ENCODE peak calls at places on chromosome 1, in four cellular contexts. O is tibial nerve, C is left lung, X is mammary epithelial cell. L is an unnamed sample. For H3K4me1, the result is how much of the 10 kb centered on the place peaks cover.

GRCh38 chr1:46175243-46175642 is 356 bp downstream of the TSPAN1 start:
- DNase-seq in X (no peak), C (no peak), O (no peak), L (no peak)

GRCh38 chr1:185238447-185238846 is 78.6 kb downstream of the IVNS1ABP start:
- DNase-seq in X (no peak), C (no peak), O (no peak), L (no peak)

GRCh38 chr1:22404486-22404885 is 47.2 kb upstream of the ZBTB40 start:
- DNase-seq in O (no peak), X (no peak), C (no peak), L (no peak)

GRCh38 chr1:234541281-234541975 is 62.4 kb upstream of the TARBP1 start:
- DNase-seq in X (peak), O (no peak), C (no peak), L (peak)

GRCh38 chr1:154463512-154463990 is 38.5 kb upstream of the TDRD10 start:
- DNase-seq in O (no peak), C (peak), X (no peak), L (no peak)

GRCh38 chr1:232196042-232196441 is 433.9 kb downstream of the SIPA1L2 start:
- DNase-seq in X (no peak), O (no peak), C (no peak), L (no peak)

GRCh38 chr1:64133036-64133435 is 70.4 kb upstream of the UBE2U start:
- DNase-seq in O (no peak), X (peak), C (no peak), L (peak)

GRCh38 chr1:84379781-84380180 is 18.5 kb upstream of the DNASE2B start:
- DNase-seq in X (no peak), C (no peak), O (no peak), L (no peak)

GRCh38 chr1:161921990-161922389 is 101.7 kb downstream of the OLFML2B start:
- DNase-seq in C (no peak), X (no peak), O (no peak), L (no peak)

GRCh38 chr1:245516178-245516829 is 361.5 kb downstream of the KIF26B start:
- DNase-seq in O (no peak), C (no peak), X (no peak), L (no peak)

GRCh38 chr1:240031009-240031408 is 60.7 kb upstream of the FMN2 start:
- DNase-seq in C (no peak), X (peak), O (no peak), L (peak)

GRCh38 chr1:170664283-170664827 is 424 bp downstream of the PRRX1 start:
- DNase-seq in O (no peak), C (no peak), X (peak), L (no peak)

GRCh38 chr1:57407941-57408340 is 15.9 kb downstream of the DAB1 start:
- DNase-seq in X (no peak), O (no peak), C (no peak), L (no peak)

GRCh38 chr1:37655274-37655673 is 20.6 kb upstream of the RSPO1 start:
- DNase-seq in C (no peak), O (no peak), X (no peak), L (no peak)

GRCh38 chr1:34755961-34756360 is 1.1 kb downstream of the GJB5 start:
- DNase-seq in O (no peak), C (no peak), X (no peak), L (peak)

GRCh38 chr1:24203404-24203803 is 16.3 kb upstream of the IFNLR1 start:
- DNase-seq in O (no peak), C (no peak), X (peak), L (no peak)

GRCh38 chr1:37325010-37325409 is 149.4 kb upstream of the ZC3H12A start:
- DNase-seq in O (no peak), C (no peak), X (no peak), L (no peak)

GRCh38 chr1:243713470-243714186 is 136.4 kb downstream of the AKT3 start:
- DNase-seq in O (no peak), X (no peak), C (no peak), L (no peak)

GRCh38 chr1:178962853-178963810 is 62.6 kb upstream of the FAM20B start:
- DNase-seq in C (no peak), X (no peak), O (no peak), L (no peak)

GRCh38 chr1:45685308-45686080 is 839 bp downstream of the GPBP1L1 start:
- DNase-seq in X (peak), C (no peak), O (peak), L (peak)

GRCh38 chr1:229273507-229274232 is 2.8 kb downstream of the RAB4A start:
- DNase-seq in X (no peak), O (no peak), C (no peak), L (no peak)

GRCh38 chr1:27724961-27725373 is 794 bp upstream of the FAM76A start:
- DNase-seq in X (peak), O (peak), C (peak), L (peak)

GRCh38 chr1:24047101-24047459 is 64.9 kb downstream of the MYOM3 start:
- DNase-seq in O (peak), X (peak), C (peak), L (no peak)

GRCh38 chr1:201593200-201593828 is 54.4 kb downstream of the NAV1 start:
- DNase-seq in C (no peak), X (peak), O (peak), L (peak)

GRCh38 chr1:198679535-198680173 is 40.8 kb downstream of the PTPRC start:
- DNase-seq in X (no peak), C (no peak), O (no peak), L (no peak)

GRCh38 chr1:87402192-87403046 is 73.7 kb downstream of the LMO4 start:
- DNase-seq in X (no peak), O (peak), C (no peak), L (no peak)

GRCh38 chr1:178057863-178058576 is 35.9 kb upstream of the RASAL2 start:
- DNase-seq in X (no peak), C (no peak), O (peak), L (no peak)

GRCh38 chr1:50474859-50475809 is 51.9 kb upstream of the DMRTA2 start:
- DNase-seq in C (no peak), X (peak), O (no peak), L (peak)

GRCh38 chr1:226443439-226443838 is 35.5 kb upstream of the PARP1 start:
- DNase-seq in O (no peak), C (no peak), X (peak), L (peak)

GRCh38 chr1:45659222-45659621 is 27.1 kb downstream of the GPBP1L1 start:
- DNase-seq in C (no peak), X (no peak), O (no peak), L (no peak)

GRCh38 chr1:94081566-94082344 is 39.2 kb downstream of the ABCA4 start:
- DNase-seq in C (no peak), O (no peak), X (peak), L (peak)

GRCh38 chr1:92822907-92823306 is 8.9 kb upstream of the RPL5 start:
- DNase-seq in X (no peak), O (no peak), C (no peak), L (no peak)

DNA sequence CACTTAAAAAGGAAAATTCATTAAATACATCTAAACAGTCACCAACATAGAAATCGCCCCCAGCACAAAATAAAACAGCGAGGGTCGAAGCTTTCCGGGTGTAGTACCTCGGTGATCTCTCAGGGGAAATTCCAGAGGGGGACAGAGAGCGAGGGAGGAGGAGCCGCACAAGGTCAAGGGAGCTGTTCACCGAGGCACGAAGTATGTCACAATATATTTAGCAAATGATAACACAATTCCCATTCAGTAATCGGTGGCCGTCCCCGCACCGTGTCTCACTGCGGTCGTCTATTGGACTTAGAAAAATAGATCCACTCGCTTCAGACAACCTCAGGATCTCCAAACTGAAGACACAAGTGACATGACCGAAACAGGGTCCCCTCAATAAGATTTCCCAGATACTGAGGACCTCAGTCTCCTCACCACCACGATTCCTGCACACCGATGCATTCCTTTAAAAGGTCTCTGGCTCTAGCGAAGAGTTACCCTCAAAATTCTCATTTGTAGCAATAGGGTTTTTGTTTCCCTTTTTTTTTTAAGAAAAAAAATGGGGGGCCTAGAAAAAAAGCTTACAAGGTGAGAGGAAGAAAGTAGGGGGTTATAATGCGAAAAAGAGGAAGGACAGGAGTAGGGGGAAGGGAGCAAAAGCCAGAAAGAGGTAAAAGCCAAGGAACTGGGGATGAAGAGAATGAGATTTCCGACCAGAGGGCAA is 1.1 kb downstream of the LPGAT1 start:
- DNase-seq in X (peak), O (no peak), C (no peak), L (peak)
- TF ChIP-seq CTCF in X (no peak), O (no peak), C (no peak), L (no peak)

GRCh38 chr1:42690477-42691156 is 8.4 kb downstream of the YBX1 start:
- DNase-seq in X (peak), C (no peak), O (no peak), L (no peak)

GRCh38 chr1:42689912-42690311 is 7.7 kb downstream of the YBX1 start:
- DNase-seq in C (no peak), O (no peak), X (peak), L (no peak)

GRCh38 chr1:42692461-42692860 is 10.2 kb downstream of the YBX1 start:
- DNase-seq in O (no peak), C (no peak), X (no peak), L (no peak)

GRCh38 chr1:42691157-42691498 is 8.9 kb downstream of the YBX1 start:
- DNase-seq in X (no peak), C (no peak), O (no peak), L (no peak)

DNA sequence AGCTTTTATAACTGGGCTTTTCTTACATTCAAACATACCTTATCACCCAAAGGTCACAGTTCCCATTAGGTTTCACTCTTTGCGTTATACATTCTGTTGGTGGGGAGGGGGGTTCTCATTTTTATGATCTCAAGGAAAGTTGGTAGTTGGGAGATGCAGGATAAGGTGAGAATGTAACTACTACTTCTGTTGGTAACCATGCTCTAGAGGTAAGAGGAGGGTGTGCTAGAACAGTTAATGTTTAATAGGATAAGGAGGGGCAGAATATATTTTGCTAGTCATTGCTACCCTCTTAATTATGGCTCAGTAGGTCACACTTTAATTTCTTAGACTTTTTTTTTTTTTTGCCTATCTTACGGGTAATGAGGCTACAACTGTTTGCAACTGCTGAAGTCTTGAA is 10.7 kb downstream of the YBX1 start:
- DNase-seq in C (no peak), O (no peak), X (no peak), L (no peak)
- H3K4me1 ChIP-seq in C (under half), O (under half), X (under half), L (under half)

GRCh38 chr1:8816831-8817412 is 518 bp downstream of the RERE start:
- DNase-seq in X (peak), C (peak), O (peak), L (no peak)

GRCh38 chr1:8818325-8818775 is 910 bp upstream of the RERE start:
- DNase-seq in O (peak), X (peak), C (no peak), L (peak)

GRCh38 chr1:8816306-8816705 is 1.1 kb downstream of the RERE start:
- DNase-seq in O (no peak), X (peak), C (no peak), L (peak)

GRCh38 chr1:8815582-8816285 is 1.7 kb downstream of the RERE start:
- DNase-seq in X (peak), O (no peak), C (no peak), L (peak)

DNA sequence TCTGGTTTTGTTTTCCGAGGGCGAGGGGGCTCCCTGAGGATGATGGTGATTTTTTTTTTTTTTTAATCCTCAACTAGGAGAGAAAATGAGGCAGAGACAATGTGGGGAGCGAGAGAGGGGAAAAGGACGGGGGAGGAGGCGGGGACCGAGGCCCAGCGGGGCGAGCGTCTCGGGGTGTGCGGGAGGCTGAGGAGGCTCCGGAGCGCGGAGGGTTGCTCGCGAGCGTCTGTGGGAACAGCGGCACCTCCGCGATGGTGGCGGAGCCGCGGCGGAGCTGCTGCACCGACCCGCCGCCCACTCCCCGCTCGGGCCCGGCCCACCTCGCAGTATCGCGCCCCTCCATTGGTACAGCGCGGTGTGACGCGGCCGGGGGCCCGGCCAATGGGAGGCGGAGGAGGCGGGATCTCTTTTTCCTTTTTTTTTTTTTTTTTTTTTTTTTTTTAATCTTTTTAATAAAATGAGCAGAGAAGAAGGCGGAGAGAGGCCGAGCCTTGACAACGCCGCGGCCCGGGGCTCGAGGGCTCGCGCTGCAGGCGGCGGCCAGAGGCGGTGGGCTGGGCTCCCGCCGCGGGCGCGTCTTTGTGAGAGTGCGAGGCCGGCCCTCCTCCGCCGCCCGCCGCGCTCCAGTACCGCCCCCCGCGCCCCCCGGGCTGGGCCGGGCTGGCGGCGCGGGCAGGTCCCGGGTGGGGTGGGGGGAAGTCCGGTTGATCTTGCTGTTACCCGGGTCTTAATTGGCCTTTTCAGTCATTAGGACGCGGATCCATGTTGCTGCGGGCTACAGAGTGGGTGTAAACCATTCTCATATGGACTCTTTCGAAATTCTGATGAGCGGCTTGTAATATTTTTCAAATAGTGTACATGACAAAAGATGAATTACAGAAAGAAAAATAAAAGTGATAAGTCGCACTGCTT is at the start of gene RERE:
- DNase-seq in C (peak), X (peak), O (peak), L (peak)
- TF ChIP-seq CTCF in C (no peak), X (no peak), O (peak), L (peak)

DNA sequence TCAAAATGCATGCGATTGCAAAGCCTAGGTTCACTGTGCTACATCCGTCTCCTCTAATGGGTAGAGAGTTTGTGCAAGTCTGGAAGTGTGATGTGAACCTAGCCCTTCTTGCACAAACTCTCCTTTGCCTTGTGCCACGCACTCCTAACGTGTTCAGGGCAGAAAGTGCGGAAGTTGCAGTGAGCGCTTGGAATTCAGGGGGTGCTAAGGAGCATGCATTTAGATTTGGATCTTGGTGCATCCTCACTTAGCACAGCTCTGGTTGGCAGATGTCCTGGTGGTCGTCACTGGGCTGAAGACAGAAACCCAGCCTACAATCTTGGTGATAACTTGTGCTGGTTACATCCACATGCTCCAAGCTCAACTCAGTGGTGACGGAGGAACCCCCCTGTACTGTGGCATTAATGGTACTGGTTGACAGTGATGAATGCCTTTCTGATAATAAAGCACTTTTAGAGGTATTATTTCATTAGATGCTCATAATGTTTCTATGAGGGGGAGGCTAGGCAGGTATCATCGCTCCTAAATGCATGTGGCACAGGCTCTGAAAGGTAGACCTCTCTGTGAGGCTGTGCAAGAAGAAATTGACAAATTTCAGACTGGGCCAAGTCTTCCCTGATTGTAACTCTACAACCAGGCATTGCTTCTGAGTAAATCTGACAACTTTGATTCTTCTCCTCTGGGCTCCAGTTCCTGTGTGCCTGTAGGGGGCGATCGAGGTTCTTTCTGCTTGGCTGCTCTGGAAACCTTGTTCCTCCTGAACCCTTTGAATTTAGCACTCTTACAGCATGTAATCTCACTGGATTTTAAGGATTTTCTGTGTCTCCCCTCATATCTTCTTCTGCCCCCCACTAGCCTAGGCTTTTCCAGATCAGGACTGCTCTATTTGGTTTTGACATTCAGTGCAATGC is 40.6 kb downstream of the MAPKAPK2 start:
- DNase-seq in O (no peak), C (no peak), X (no peak), L (peak)
- H3K4me1 ChIP-seq in O (under half), C (under half), X (under half), L (under half)

DNA sequence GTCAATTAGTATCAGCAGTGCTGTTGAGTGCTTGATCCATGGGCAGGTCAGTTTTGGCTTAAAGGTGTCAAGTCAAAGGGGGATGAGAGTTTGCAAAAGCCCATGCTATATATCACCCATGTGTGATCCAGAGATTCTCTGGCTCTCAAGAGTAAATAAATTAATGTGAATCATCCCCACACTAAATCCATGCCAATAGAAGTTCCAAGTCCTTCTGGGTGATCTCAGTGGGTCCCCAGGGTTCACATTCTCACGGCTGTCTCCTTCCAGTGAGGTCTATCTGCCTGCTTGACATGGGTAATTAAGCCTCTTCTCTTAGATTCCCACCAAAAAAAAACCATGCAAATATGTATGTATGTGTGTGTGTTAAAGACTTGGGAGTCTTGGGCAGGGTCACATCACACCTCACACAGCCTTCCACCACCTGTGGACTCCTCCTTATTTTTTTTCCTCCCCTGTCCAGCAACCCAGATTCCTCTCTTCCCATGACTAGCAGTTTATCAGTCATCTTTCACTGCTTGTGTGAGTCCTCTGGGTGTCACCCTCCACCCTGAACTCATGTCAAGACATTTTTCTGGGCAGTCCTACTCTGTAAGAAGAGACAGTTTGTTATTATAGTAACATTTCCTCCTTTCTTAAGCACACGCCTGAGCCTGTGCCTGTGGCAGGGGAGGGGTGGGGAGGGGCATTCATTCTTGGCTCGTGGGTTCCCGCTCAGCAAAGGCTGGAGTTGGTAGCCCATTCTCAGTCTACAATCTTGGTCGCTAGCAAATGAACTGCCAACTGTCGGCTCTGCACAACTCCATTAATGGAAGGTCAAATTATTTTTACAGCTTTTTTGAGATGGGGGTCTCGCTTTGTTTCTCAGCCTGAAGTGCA is 14.3 kb upstream of the S100A11 start:
- DNase-seq in O (no peak), C (no peak), X (peak), L (peak)
- TF ChIP-seq CTCF in O (no peak), C (no peak), X (peak), L (peak)

DNA sequence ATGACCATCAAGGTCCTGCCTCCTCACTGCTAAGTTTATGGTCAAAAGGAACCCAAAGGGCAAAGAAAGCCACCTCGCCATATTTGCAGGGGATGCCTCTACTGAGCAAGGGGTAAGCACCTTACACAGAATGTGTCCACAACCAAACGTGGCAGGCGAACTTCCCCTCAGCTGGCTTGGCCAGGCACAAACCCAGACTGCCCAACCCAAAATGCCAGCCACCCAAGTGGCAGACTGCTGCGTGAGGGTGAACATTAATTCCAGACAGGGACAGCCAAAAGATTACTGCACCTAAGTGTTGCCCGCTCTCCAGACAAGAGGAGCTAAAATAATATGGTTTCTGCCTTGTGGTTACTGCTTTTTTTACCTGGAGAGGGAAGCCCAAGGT is 16.0 kb downstream of the ZNF697 start:
- DNase-seq in O (no peak), X (no peak), C (no peak), L (no peak)
- H3K4me1 ChIP-seq in O (under half), X (under half), C (under half), L (under half)

L was measured in foreskin keratinocyte.